ENCODE peak calls at places on chromosomes 6 and 20, in seven cellular contexts. One of them, this sample, is unnamed.

GRCh38 chr6:34517461-34517868 is 38.7 kb downstream of the SPDEF start:
- DNase-seq in BE2C: no peak
- DNase-seq in epithelial cell of proximal tubule: no peak
- DNase-seq in astrocyte of the spinal cord: no peak
- DNase-seq in psoas muscle: peak; percentile 27
- DNase-seq in activated CD4-positive, alpha-beta T cell treated with anti-CD3 and anti-CD28 coated beads for 36 hours: no peak
- DNase-seq in naive thymus-derived CD8-positive, alpha-beta T cell: no peak
- DNase-seq in this sample: no peak

GRCh38 chr6:23137596-23137995 is 568.2 kb downstream of the HDGFL1 start:
- DNase-seq in BE2C: no peak
- DNase-seq in epithelial cell of proximal tubule: peak; percentile 19
- DNase-seq in astrocyte of the spinal cord: peak; percentile 47
- DNase-seq in psoas muscle: no peak
- DNase-seq in activated CD4-positive, alpha-beta T cell treated with anti-CD3 and anti-CD28 coated beads for 36 hours: no peak
- DNase-seq in naive thymus-derived CD8-positive, alpha-beta T cell: no peak
- DNase-seq in this sample: no peak

GRCh38 chr6:163533443-163533842 is 118.9 kb downstream of the QKI start:
- DNase-seq in BE2C: no peak
- DNase-seq in epithelial cell of proximal tubule: peak; percentile 64
- DNase-seq in astrocyte of the spinal cord: peak; percentile 91
- DNase-seq in psoas muscle: no peak
- DNase-seq in activated CD4-positive, alpha-beta T cell treated with anti-CD3 and anti-CD28 coated beads for 36 hours: no peak
- DNase-seq in naive thymus-derived CD8-positive, alpha-beta T cell: no peak
- DNase-seq in this sample: no peak

GRCh38 chr20:5569021-5569420 is 181.2 kb upstream of the SHLD1 start:
- DNase-seq in BE2C: peak; percentile 59
- DNase-seq in epithelial cell of proximal tubule: no peak
- DNase-seq in astrocyte of the spinal cord: peak; percentile 61
- DNase-seq in psoas muscle: no peak
- DNase-seq in activated CD4-positive, alpha-beta T cell treated with anti-CD3 and anti-CD28 coated beads for 36 hours: peak; percentile 68
- DNase-seq in naive thymus-derived CD8-positive, alpha-beta T cell: peak; percentile 57
- DNase-seq in this sample: peak; percentile 39

GRCh38 chr6:163751032-163751525 is 336.6 kb downstream of the QKI start:
- DNase-seq in BE2C: no peak
- DNase-seq in epithelial cell of proximal tubule: no peak
- DNase-seq in astrocyte of the spinal cord: no peak
- DNase-seq in psoas muscle: no peak
- DNase-seq in activated CD4-positive, alpha-beta T cell treated with anti-CD3 and anti-CD28 coated beads for 36 hours: peak; percentile 33
- DNase-seq in naive thymus-derived CD8-positive, alpha-beta T cell: no peak
- DNase-seq in this sample: no peak

GRCh38 chr20:60138263-60139127 is 180.3 kb downstream of the CDH26 start:
- DNase-seq in BE2C: no peak
- DNase-seq in epithelial cell of proximal tubule: no peak
- DNase-seq in astrocyte of the spinal cord: peak; percentile 26
- DNase-seq in psoas muscle: peak; percentile 75
- DNase-seq in activated CD4-positive, alpha-beta T cell treated with anti-CD3 and anti-CD28 coated beads for 36 hours: peak; percentile 70
- DNase-seq in naive thymus-derived CD8-positive, alpha-beta T cell: peak; percentile 47
- DNase-seq in this sample: no peak

GRCh38 chr6:33839399-33840063 is 35.7 kb upstream of the MLN start:
- DNase-seq in BE2C: no peak
- DNase-seq in epithelial cell of proximal tubule: no peak
- DNase-seq in astrocyte of the spinal cord: no peak
- DNase-seq in psoas muscle: no peak
- DNase-seq in activated CD4-positive, alpha-beta T cell treated with anti-CD3 and anti-CD28 coated beads for 36 hours: no peak
- DNase-seq in naive thymus-derived CD8-positive, alpha-beta T cell: no peak
- DNase-seq in this sample: no peak

GRCh38 chr6:22146581-22147468 is 150.0 kb downstream of the PRL start:
- DNase-seq in BE2C: peak; percentile 44
- DNase-seq in epithelial cell of proximal tubule: no peak
- DNase-seq in astrocyte of the spinal cord: no peak
- DNase-seq in psoas muscle: peak; percentile 46
- DNase-seq in activated CD4-positive, alpha-beta T cell treated with anti-CD3 and anti-CD28 coated beads for 36 hours: peak; percentile 32
- DNase-seq in naive thymus-derived CD8-positive, alpha-beta T cell: no peak
- DNase-seq in this sample: no peak

GRCh38 chr20:49684335-49684997 is 29.2 kb downstream of the B4GALT5 start:
- DNase-seq in BE2C: no peak
- DNase-seq in epithelial cell of proximal tubule: no peak
- DNase-seq in astrocyte of the spinal cord: no peak
- DNase-seq in psoas muscle: no peak
- DNase-seq in activated CD4-positive, alpha-beta T cell treated with anti-CD3 and anti-CD28 coated beads for 36 hours: no peak
- DNase-seq in naive thymus-derived CD8-positive, alpha-beta T cell: no peak
- DNase-seq in this sample: no peak